ENCODE peak calls at places on chromosomes 7 and 10, in seven cellular contexts. D is NCI-H774; E is HEK293T; M is hypothalamus; K is left ventricle myocardium inferior; L is CD4-positive, CD25-positive, alpha-beta regulatory T cell; T is HFFc6. V is an unnamed sample.
A peak's percentile ranks its signal among the peaks of the same experiment; 100 is the strongest.

GRCh38 chr10:108684431-108684830 is 1238.9 kb downstream of the XPNPEP1 start:
- DNase-seq in E (no peak), D (no peak), M (no peak), L (no peak), T (no peak), K (no peak), V (no peak)

GRCh38 chr7:27080844-27081423 is 14.9 kb downstream of the HOXA1 start:
- DNase-seq in T (no peak), E (no peak), K (no peak), M (no peak), D (no peak), L (no peak), V (no peak)

GRCh38 chr10:52742723-52743122 is 29.9 kb downstream of the MBL2 start:
- DNase-seq in M (no peak), L (no peak), T (no peak), D (no peak), E (no peak), K (no peak), V (no peak)

GRCh38 chr10:7649673-7650330 is 17.0 kb downstream of the ITIH5 start:
- DNase-seq in D (no peak), E (no peak), T (no peak), L (no peak), K (no peak), M (no peak), V (no peak)

GRCh38 chr7:90178592-90179279 is 24.5 kb downstream of the STEAP1 start:
- DNase-seq in L (no peak), T (peak; percentile 88), E (no peak), K (no peak), D (no peak), M (no peak), V (no peak)

GRCh38 chr10:82564353-82565218 is 689.6 kb downstream of the NRG3 start:
- DNase-seq in E (no peak), K (no peak), T (no peak), M (no peak), L (no peak), D (no peak), V (no peak)

GRCh38 chr10:30823651-30824050 is 194.1 kb upstream of the LYZL2 start:
- DNase-seq in K (no peak), T (no peak), L (no peak), E (no peak), D (no peak), M (no peak), V (no peak)

GRCh38 chr7:43467406-43467805 is 115.5 kb upstream of the STK17A start:
- DNase-seq in L (no peak), T (peak; percentile 23), K (no peak), E (no peak), M (no peak), D (no peak), V (no peak)

GRCh38 chr10:131654471-131655087 is 246.2 kb upstream of the PPP2R2D start:
- DNase-seq in T (no peak), D (no peak), L (no peak), E (no peak), M (no peak), K (no peak), V (no peak)

GRCh38 chr7:134874407-134874806 is 95.0 kb downstream of the CALD1 start:
- DNase-seq in E (no peak), M (no peak), K (no peak), L (no peak), T (no peak), D (no peak), V (no peak)

V was measured in HAP-1.